ENCODE peak calls at places on chromosomes 6 and 20, in six cellular contexts. One of them, this sample, is unnamed. For H3K36me3, the result is how much of the 10 kb centered on the place peaks cover.

GRCh38 chr20:62589720-62590119 is 52.6 kb upstream of the SLCO4A1 start:
- DNase-seq in OCI-LY7: no peak
- DNase-seq in ascending aorta: no peak
- DNase-seq in endodermal cell: no peak
- DNase-seq in GM23338: no peak
- DNase-seq in right atrium auricular region: no peak
- DNase-seq in this sample: no peak

GRCh38 chr20:53074811-53075314 is 102.7 kb downstream of the TSHZ2 start:
- DNase-seq in GM23338: no peak
- DNase-seq in ascending aorta: no peak
- DNase-seq in endodermal cell: no peak
- DNase-seq in right atrium auricular region: no peak
- DNase-seq in OCI-LY7: no peak
- DNase-seq in this sample: no peak

GRCh38 chr20:23587631-23588030 is 18.1 kb downstream of the CST9 start:
- DNase-seq in ascending aorta: no peak
- DNase-seq in endodermal cell: no peak
- DNase-seq in OCI-LY7: no peak
- DNase-seq in right atrium auricular region: no peak
- DNase-seq in GM23338: no peak
- DNase-seq in this sample: no peak

GRCh38 chr6:11869656-11870340 is 91.2 kb upstream of the ADTRP start:
- DNase-seq in ascending aorta: no peak
- DNase-seq in endodermal cell: no peak
- DNase-seq in right atrium auricular region: no peak
- DNase-seq in GM23338: peak
- DNase-seq in OCI-LY7: no peak
- DNase-seq in this sample: peak

GRCh38 chr6:158437571-158437970 is 122.3 kb upstream of the TMEM181 start:
- DNase-seq in endodermal cell: no peak
- DNase-seq in ascending aorta: no peak
- DNase-seq in GM23338: no peak
- DNase-seq in OCI-LY7: no peak
- DNase-seq in right atrium auricular region: no peak
- DNase-seq in this sample: no peak

GRCh38 chr6:35140991-35141720 is at the start of gene TCP11:
- DNase-seq in GM23338: peak
- DNase-seq in right atrium auricular region: no peak
- DNase-seq in endodermal cell: peak
- DNase-seq in OCI-LY7: no peak
- DNase-seq in ascending aorta: no peak
- DNase-seq in this sample: no peak

GRCh38 chr20:51759769-51760510 is 8.2 kb downstream of the ATP9A start:
- DNase-seq in ascending aorta: no peak
- DNase-seq in OCI-LY7: no peak
- DNase-seq in GM23338: peak
- DNase-seq in endodermal cell: no peak
- DNase-seq in right atrium auricular region: no peak
- DNase-seq in this sample: no peak

GRCh38 chr6:128303870-128304269 is 216.5 kb downstream of the PTPRK start:
- DNase-seq in endodermal cell: no peak
- DNase-seq in ascending aorta: no peak
- DNase-seq in right atrium auricular region: no peak
- DNase-seq in OCI-LY7: no peak
- DNase-seq in GM23338: no peak
- DNase-seq in this sample: no peak

DNA sequence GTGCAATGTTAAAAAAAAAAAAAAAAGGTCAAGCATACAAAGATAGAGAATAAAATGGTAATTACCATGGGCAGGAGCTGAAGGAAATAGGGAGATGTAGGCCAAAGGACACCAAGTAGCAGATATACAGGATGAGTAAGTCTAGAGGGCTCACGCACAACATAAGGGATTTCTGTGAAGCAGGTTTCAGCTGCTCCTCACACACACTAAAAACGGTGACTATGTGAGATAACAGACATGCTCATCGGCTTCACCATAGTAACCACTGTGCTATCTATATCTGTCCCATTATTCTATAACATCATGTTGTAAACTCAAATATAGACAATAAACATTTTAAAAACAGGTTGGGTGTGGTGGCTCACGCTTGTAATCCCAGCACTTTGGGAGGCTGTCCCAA is 11.6 kb downstream of the SNHG17 start:
- DNase-seq in OCI-LY7: no peak
- DNase-seq in right atrium auricular region: no peak
- DNase-seq in endodermal cell: no peak
- DNase-seq in GM23338: no peak
- DNase-seq in ascending aorta: no peak
- DNase-seq in this sample: no peak
- H3K36me3 ChIP-seq in OCI-LY7: half or more
- H3K36me3 ChIP-seq in right atrium auricular region: half or more
- H3K36me3 ChIP-seq in endodermal cell: half or more
- H3K36me3 ChIP-seq in GM23338: half or more
- H3K36me3 ChIP-seq in ascending aorta: half or more
- H3K36me3 ChIP-seq in this sample: half or more

GRCh38 chr6:166466178-166467122 is 83.7 kb upstream of the MPC1 start:
- DNase-seq in GM23338: no peak
- DNase-seq in OCI-LY7: no peak
- DNase-seq in endodermal cell: no peak
- DNase-seq in right atrium auricular region: no peak
- DNase-seq in ascending aorta: peak
- DNase-seq in this sample: peak

GRCh38 chr6:166463363-166464067 is 80.8 kb upstream of the MPC1 start:
- DNase-seq in ascending aorta: peak
- DNase-seq in right atrium auricular region: no peak
- DNase-seq in endodermal cell: no peak
- DNase-seq in GM23338: no peak
- DNase-seq in OCI-LY7: no peak
- DNase-seq in this sample: no peak

GRCh38 chr6:166464068-166464410 is 81.3 kb upstream of the MPC1 start:
- DNase-seq in OCI-LY7: no peak
- DNase-seq in endodermal cell: no peak
- DNase-seq in right atrium auricular region: no peak
- DNase-seq in GM23338: no peak
- DNase-seq in ascending aorta: peak
- DNase-seq in this sample: no peak

GRCh38 chr6:166465671-166466087 is 82.9 kb upstream of the MPC1 start:
- DNase-seq in endodermal cell: no peak
- DNase-seq in OCI-LY7: no peak
- DNase-seq in ascending aorta: peak
- DNase-seq in right atrium auricular region: no peak
- DNase-seq in GM23338: no peak
- DNase-seq in this sample: peak

GRCh38 chr6:166464418-166465400 is 82.0 kb upstream of the MPC1 start:
- DNase-seq in GM23338: no peak
- DNase-seq in endodermal cell: no peak
- DNase-seq in ascending aorta: peak
- DNase-seq in right atrium auricular region: no peak
- DNase-seq in OCI-LY7: no peak
- DNase-seq in this sample: no peak
- H3K36me3 ChIP-seq in GM23338: under half
- H3K36me3 ChIP-seq in endodermal cell: under half
- H3K36me3 ChIP-seq in ascending aorta: under half
- H3K36me3 ChIP-seq in right atrium auricular region: under half
- H3K36me3 ChIP-seq in OCI-LY7: under half
- H3K36me3 ChIP-seq in this sample: under half

GRCh38 chr20:3916347-3916746 is 27.2 kb downstream of the PANK2 start:
- DNase-seq in GM23338: no peak
- DNase-seq in right atrium auricular region: no peak
- DNase-seq in OCI-LY7: no peak
- DNase-seq in ascending aorta: no peak
- DNase-seq in endodermal cell: no peak
- DNase-seq in this sample: no peak
- H3K36me3 ChIP-seq in GM23338: half or more
- H3K36me3 ChIP-seq in right atrium auricular region: under half
- H3K36me3 ChIP-seq in OCI-LY7: half or more
- H3K36me3 ChIP-seq in ascending aorta: half or more
- H3K36me3 ChIP-seq in endodermal cell: half or more
- H3K36me3 ChIP-seq in this sample: under half

GRCh38 chr20:33635341-33635740 is 26.8 kb upstream of the C20orf144 start:
- DNase-seq in right atrium auricular region: no peak
- DNase-seq in GM23338: no peak
- DNase-seq in OCI-LY7: no peak
- DNase-seq in ascending aorta: no peak
- DNase-seq in endodermal cell: no peak
- DNase-seq in this sample: no peak

GRCh38 chr20:33640287-33640686 is 21.8 kb upstream of the C20orf144 start:
- DNase-seq in right atrium auricular region: no peak
- DNase-seq in GM23338: no peak
- DNase-seq in OCI-LY7: no peak
- DNase-seq in ascending aorta: no peak
- DNase-seq in endodermal cell: no peak
- DNase-seq in this sample: no peak

GRCh38 chr20:33636776-33637175 is 25.4 kb upstream of the C20orf144 start:
- DNase-seq in ascending aorta: no peak
- DNase-seq in GM23338: no peak
- DNase-seq in endodermal cell: peak
- DNase-seq in right atrium auricular region: no peak
- DNase-seq in OCI-LY7: no peak
- DNase-seq in this sample: no peak
- H3K36me3 ChIP-seq in ascending aorta: under half
- H3K36me3 ChIP-seq in GM23338: under half
- H3K36me3 ChIP-seq in endodermal cell: half or more
- H3K36me3 ChIP-seq in right atrium auricular region: under half
- H3K36me3 ChIP-seq in OCI-LY7: half or more
- H3K36me3 ChIP-seq in this sample: under half